ENCODE peak calls at places on chromosomes 3 and 15, in six cellular contexts. J, H, X, A, C and L are unnamed samples.
A peak's percentile ranks its signal among the peaks of the same experiment; 100 is the strongest.

GRCh38 chr3:45907769-45908705 is 21.7 kb downstream of the CCR9 start:
- DNase-seq in C (peak; percentile 61), H (no peak), X (no peak), A (no peak), J (no peak), L (peak; percentile 64)

GRCh38 chr3:1195922-1196321 is 103.1 kb downstream of the CNTN6 start:
- DNase-seq in H (no peak), J (no peak), X (no peak), C (no peak), A (no peak), L (peak; percentile 32)

GRCh38 chr15:31302778-31303433 is 23.7 kb upstream of the KLF13 start:
- DNase-seq in H (no peak), J (peak; percentile 47), C (no peak), X (no peak), A (no peak), L (no peak)

GRCh38 chr15:58457466-58457965 is 25.7 kb downstream of the LIPC start:
- DNase-seq in A (no peak), J (no peak), C (peak; percentile 58), H (no peak), X (no peak), L (no peak)

GRCh38 chr3:52873433-52874159 is 23.8 kb downstream of the STIMATE start:
- DNase-seq in J (no peak), X (no peak), H (no peak), C (peak; percentile 30), A (no peak), L (no peak)

GRCh38 chr3:169811606-169812123 is 1.0 kb upstream of the LRRIQ4 start:
- DNase-seq in J (no peak), X (no peak), H (no peak), C (peak; percentile 78), A (no peak), L (peak; percentile 30)

GRCh38 chr15:90086868-90087268 is 15.4 kb downstream of the IDH2 start:
- DNase-seq in C (peak; percentile 49), J (peak; percentile 50), H (no peak), A (no peak), X (no peak), L (no peak)

GRCh38 chr15:79340315-79340602 is 29.3 kb downstream of the TMED3 start:
- DNase-seq in C (no peak), A (no peak), J (no peak), H (no peak), X (no peak), L (no peak)

GRCh38 chr3:71264840-71265239 is 318.7 kb downstream of the FOXP1 start:
- DNase-seq in A (no peak), X (no peak), J (no peak), H (no peak), C (no peak), L (no peak)

GRCh38 chr3:150721285-150722130 is 17.8 kb upstream of the ERICH6 start:
- DNase-seq in H (no peak), A (no peak), C (peak; percentile 88), J (no peak), X (no peak), L (peak; percentile 76)

GRCh38 chr3:126573492-126574117 is 14.9 kb upstream of the C3orf22 start:
- DNase-seq in X (no peak), A (peak; percentile 50), H (no peak), J (peak; percentile 63), C (no peak), L (no peak)

GRCh38 chr3:55692295-55692957 is 205.3 kb upstream of the WNT5A start:
- DNase-seq in X (no peak), H (no peak), C (no peak), A (no peak), J (no peak), L (no peak)

GRCh38 chr3:21621396-21621695 is 129.7 kb downstream of the ZNF385D start:
- DNase-seq in H (no peak), J (no peak), C (peak; percentile 43), X (no peak), A (no peak), L (peak; percentile 51)

GRCh38 chr3:72487078-72487765 is 361.0 kb downstream of the SHQ1 start:
- DNase-seq in A (peak; percentile 52), C (peak; percentile 91), J (peak; percentile 87), H (no peak), X (no peak), L (peak; percentile 82)

GRCh38 chr3:129534428-129535027 is 6.1 kb downstream of the RHO start:
- DNase-seq in A (no peak), C (no peak), J (no peak), H (no peak), X (no peak), L (peak; percentile 41)

GRCh38 chr15:66151809-66152208 is 101.7 kb downstream of the MEGF11 start:
- DNase-seq in C (no peak), X (no peak), A (peak; percentile 34), H (no peak), J (no peak), L (no peak)

GRCh38 chr3:129415378-129415777 is 13.1 kb downstream of the EFCAB12 start:
- DNase-seq in J (no peak), C (no peak), A (no peak), H (no peak), X (no peak), L (no peak)

GRCh38 chr15:84725001-84725491 is 9.1 kb upstream of the SEC11A start:
- DNase-seq in J (no peak), A (no peak), X (no peak), C (no peak), H (no peak), L (no peak)

GRCh38 chr3:188389711-188390346 is 235.9 kb downstream of the LPP start:
- DNase-seq in X (no peak), A (no peak), C (no peak), J (no peak), H (no peak), L (no peak)

GRCh38 chr15:90654233-90655124 is 62.7 kb upstream of the BLM start:
- DNase-seq in X (no peak), A (no peak), H (no peak), J (no peak), C (no peak), L (no peak)

GRCh38 chr3:41710646-41711388 is 251.1 kb downstream of the ULK4 start:
- DNase-seq in A (no peak), H (no peak), X (no peak), J (peak; percentile 51), C (peak; percentile 82), L (no peak)

GRCh38 chr3:72238836-72239235 is 453.9 kb upstream of the PROK2 start:
- DNase-seq in A (no peak), C (no peak), X (no peak), J (no peak), H (no peak), L (no peak)

GRCh38 chr3:29065211-29065785 is 215.6 kb upstream of the RBMS3 start:
- DNase-seq in C (peak; percentile 96), J (peak; percentile 66), A (peak; percentile 69), H (no peak), X (no peak), L (peak; percentile 87)

GRCh38 chr15:74212494-74212893 is 9.9 kb upstream of the STRA6 start:
- DNase-seq in H (no peak), X (no peak), J (no peak), A (no peak), C (no peak), L (no peak)

GRCh38 chr3:133987933-133988484 is 41.7 kb downstream of the SLCO2A1 start:
- DNase-seq in J (no peak), H (no peak), C (no peak), X (no peak), A (no peak), L (no peak)

GRCh38 chr3:78519281-78519680 is 1248.5 kb downstream of the ROBO1 start:
- DNase-seq in J (no peak), C (peak; percentile 46), A (no peak), H (no peak), X (no peak), L (no peak)

GRCh38 chr15:29682781-29683180 is 139.5 kb downstream of the TJP1 start:
- DNase-seq in X (no peak), A (no peak), C (no peak), J (no peak), H (no peak), L (no peak)

GRCh38 chr3:193132923-193133463 is 108.0 kb upstream of the PLAAT1 start:
- DNase-seq in J (no peak), A (no peak), C (no peak), H (no peak), X (no peak), L (no peak)

GRCh38 chr15:91857224-91857585 is 3.7 kb downstream of the SLCO3A1 start:
- DNase-seq in C (no peak), H (no peak), A (no peak), X (no peak), J (no peak), L (no peak)

GRCh38 chr3:39433642-39434041 is 27.1 kb downstream of the RPSA start:
- DNase-seq in H (no peak), J (no peak), A (no peak), C (peak; percentile 61), X (no peak), L (no peak)

GRCh38 chr3:69408989-69409388 is 23.1 kb upstream of the FRMD4B start:
- DNase-seq in X (no peak), A (no peak), J (no peak), H (no peak), C (no peak), L (no peak)

GRCh38 chr15:76309561-76310330 is 1.5 kb downstream of the ETFA start:
- DNase-seq in A (no peak), J (no peak), C (peak; percentile 28), H (no peak), X (no peak), L (no peak)

GRCh38 chr3:96869316-96869715 is 54.9 kb downstream of the EPHA6 start:
- DNase-seq in X (no peak), C (peak; percentile 14), H (no peak), J (no peak), A (no peak), L (no peak)

GRCh38 chr3:141302364-141303141 is 65.8 kb upstream of the ZBTB38 start:
- DNase-seq in X (no peak), H (no peak), J (no peak), A (no peak), C (peak; percentile 83), L (no peak)

GRCh38 chr3:172848910-172849309 is 98.4 kb downstream of the ECT2 start:
- DNase-seq in C (no peak), J (no peak), H (no peak), X (no peak), A (no peak), L (no peak)

GRCh38 chr3:118544458-118544857 is 490.2 kb downstream of the IGSF11 start:
- DNase-seq in C (no peak), X (no peak), A (no peak), J (no peak), H (no peak), L (peak; percentile 15)